ENCODE peak calls at places on chromosomes 11 and 22, in seven cellular contexts. L is iPS-NIHi11; C is foreskin fibroblast; S is activated CD8-positive, alpha-beta memory T cell treated with anti-CD3 and anti-CD28 coated beads, Interleukin-2, amount 50 U/mL, for 4 hours; W is nephron progenitor cell; G is activated T-helper 1 cell treated with Interleukin-2 at 50 U/mL for 16 hours; E is stimulated activated naive CD4-positive, alpha-beta T cell. I is an unnamed sample.
A peak's percentile ranks its signal among the peaks of the same experiment; 100 is the strongest.

GRCh38 chr11:72091292-72091691 is 10.6 kb downstream of the LRRC51 start:
- DNase-seq in G (peak; percentile 39), S (peak; percentile 74), E (peak; percentile 73), W (peak; percentile 70), L (peak; percentile 85), C (peak; percentile 85), I (peak; percentile 74)

GRCh38 chr11:82890941-82891340 is 9.3 kb downstream of the PRCP start:
- DNase-seq in G (no peak), E (no peak), W (no peak), C (no peak), L (no peak), S (no peak), I (no peak)

GRCh38 chr22:42931421-42932196 is 74.5 kb upstream of the ARFGAP3 start:
- DNase-seq in L (no peak), G (no peak), C (peak; percentile 60), E (no peak), W (no peak), S (no peak), I (peak; percentile 87)

GRCh38 chr22:39454385-39454871 is 2.4 kb upstream of the MGAT3 start:
- DNase-seq in W (no peak), E (no peak), G (no peak), L (no peak), S (no peak), C (peak; percentile 27), I (no peak)

GRCh38 chr11:93251922-93252321 is 54.1 kb upstream of the SLC36A4 start:
- DNase-seq in C (no peak), S (no peak), G (no peak), L (no peak), W (no peak), E (no peak), I (no peak)

GRCh38 chr11:91776660-91777059 is 448.0 kb upstream of the FAT3 start:
- DNase-seq in E (no peak), G (no peak), L (no peak), S (no peak), W (no peak), C (no peak), I (no peak)

GRCh38 chr11:28619870-28620540 is 511.8 kb downstream of the METTL15 start:
- DNase-seq in W (no peak), S (no peak), C (peak; percentile 51), L (no peak), G (no peak), E (no peak), I (peak; percentile 47)

GRCh38 chr11:17014321-17014773 is at the start of gene PLEKHA7:
- DNase-seq in W (peak; percentile 58), E (no peak), S (no peak), C (no peak), L (peak; percentile 80), G (no peak), I (peak; percentile 14)

GRCh38 chr11:117445097-117445658 is 117.5 kb downstream of the CEP164 start:
- DNase-seq in E (no peak), L (no peak), C (peak; percentile 18), S (no peak), G (no peak), W (no peak), I (no peak)

GRCh38 chr11:1389932-1390587 is at the start of gene BRSK2:
- DNase-seq in C (no peak), E (no peak), L (no peak), G (no peak), W (peak; percentile 31), S (no peak), I (peak; percentile 18)

GRCh38 chr22:44697423-44698179 is 4.4 kb upstream of the PRR5 start:
- DNase-seq in E (peak; percentile 80), C (peak; percentile 88), W (peak; percentile 91), S (peak; percentile 90), G (peak; percentile 71), L (peak; percentile 90), I (peak; percentile 87)

GRCh38 chr11:34585870-34586654 is 34.8 kb upstream of the EHF start:
- DNase-seq in G (no peak), S (no peak), W (no peak), E (peak; percentile 35), C (peak; percentile 86), L (peak; percentile 59), I (peak; percentile 67)

GRCh38 chr22:17787159-17788022 is 13.1 kb upstream of the BID start:
- DNase-seq in L (no peak), C (peak; percentile 20), E (no peak), S (no peak), G (no peak), W (no peak), I (peak; percentile 59)

GRCh38 chr22:30881361-30882180 is 87.0 kb downstream of the MORC2 start:
- DNase-seq in E (no peak), L (peak; percentile 65), C (peak; percentile 25), G (no peak), W (peak; percentile 19), S (no peak), I (no peak)

GRCh38 chr11:4891996-4892640 is 10.4 kb downstream of the OR51T1 start:
- DNase-seq in W (no peak), L (no peak), E (no peak), C (peak; percentile 78), S (no peak), G (no peak), I (peak; percentile 90)

GRCh38 chr22:29722151-29722550 is 2.3 kb downstream of the CABP7 start:
- DNase-seq in G (no peak), C (no peak), E (no peak), L (no peak), W (no peak), S (no peak), I (peak; percentile 20)

GRCh38 chr11:123407124-123407995 is 22.7 kb upstream of the GRAMD1B start:
- DNase-seq in E (peak; percentile 71), C (peak; percentile 67), L (peak; percentile 65), W (peak; percentile 62), G (peak; percentile 31), S (peak; percentile 60), I (peak; percentile 81)

GRCh38 chr11:2665747-2666710 is 33.8 kb downstream of the KCNQ1OT1 start:
- DNase-seq in E (no peak), S (no peak), G (no peak), W (no peak), L (no peak), C (no peak), I (no peak)

GRCh38 chr22:37752189-37753061 is 55.3 kb upstream of the GCAT start:
- DNase-seq in G (no peak), L (peak; percentile 52), W (no peak), E (no peak), C (peak; percentile 99), S (no peak), I (peak; percentile 95)

GRCh38 chr11:295351-296205 is 3.7 kb downstream of the IFITM5 start:
- DNase-seq in G (no peak), E (no peak), S (peak; percentile 14), L (no peak), W (no peak), C (no peak), I (no peak)

GRCh38 chr22:49736538-49736937 is 91.1 kb downstream of the BRD1 start:
- DNase-seq in S (no peak), C (no peak), W (no peak), E (no peak), G (no peak), L (no peak), I (no peak)

GRCh38 chr11:73176145-73176891 is 34.2 kb upstream of the FCHSD2 start:
- DNase-seq in S (no peak), E (no peak), G (no peak), L (no peak), W (no peak), C (no peak), I (no peak)

GRCh38 chr11:1483445-1483961 is 3.1 kb downstream of the MOB2 start:
- DNase-seq in C (no peak), L (no peak), S (no peak), E (no peak), G (no peak), W (no peak), I (no peak)